ENCODE peak calls at places on chromosomes 13 and 19, in eight cellular contexts. V is activated gamma-delta T cell treated with Interleukin-2 at 50 U/mL for 16 hours, E is C1 segment of cervical spinal cord, H is substantia nigra, T is T-helper 9 cell, A is psoas muscle, D is T-helper 22 cell, L is gastrocnemius medialis. S is an unnamed sample.

GRCh38 chr13:31793246-31793645 is 53.9 kb downstream of the RXFP2 start:
- DNase-seq in A (no peak), H (no peak), D (no peak), V (no peak), L (no peak), E (no peak), T (no peak), S (no peak)

GRCh38 chr13:98239156-98240076 is 62.3 kb upstream of the RNF113B start:
- DNase-seq in E (no peak), V (no peak), D (no peak), H (no peak), L (no peak), A (no peak), T (no peak), S (no peak)

GRCh38 chr13:75792526-75793187 is 156.5 kb downstream of the LMO7 start:
- DNase-seq in E (no peak), A (no peak), T (no peak), H (no peak), L (no peak), V (no peak), D (no peak), S (no peak)

GRCh38 chr13:98350746-98351330 is 173.8 kb upstream of the RNF113B start:
- DNase-seq in A (no peak), T (no peak), D (no peak), L (no peak), E (no peak), H (no peak), V (no peak), S (no peak)

GRCh38 chr19:15673176-15673654 is 328 bp downstream of the CYP4F12 start:
- DNase-seq in A (no peak), E (no peak), D (no peak), T (no peak), L (no peak), V (no peak), H (no peak), S (no peak)

GRCh38 chr13:64446372-64446771 is 2783.8 kb downstream of the PCDH9 start:
- DNase-seq in A (no peak), H (no peak), L (no peak), D (no peak), T (no peak), V (no peak), E (no peak), S (no peak)

GRCh38 chr19:49530708-49531107 is 2.9 kb downstream of the RCN3 start:
- DNase-seq in D (no peak), T (no peak), V (no peak), L (no peak), A (no peak), H (no peak), E (no peak), S (no peak)

GRCh38 chr13:30382836-30383525 is 39.3 kb upstream of the UBE2L5 start:
- DNase-seq in V (no peak), A (no peak), L (no peak), H (no peak), D (no peak), T (no peak), E (no peak), S (no peak)

GRCh38 chr19:15584095-15584494 is 30.9 kb upstream of the CYP4F8 start:
- DNase-seq in T (no peak), H (no peak), V (no peak), L (no peak), E (no peak), D (no peak), A (no peak), S (no peak)

GRCh38 chr13:39527961-39528720 is 74.9 kb downstream of the LHFPL6 start:
- DNase-seq in H (peak; percentile 13), V (no peak), D (no peak), E (no peak), A (no peak), T (no peak), L (peak; percentile 13), S (no peak)

GRCh38 chr19:15285896-15286591 is 46.3 kb downstream of the BRD4 start:
- DNase-seq in V (no peak), T (no peak), L (no peak), A (no peak), E (no peak), D (no peak), H (no peak), S (no peak)

GRCh38 chr13:101916758-101917474 is 464.4 kb downstream of the ITGBL1 start:
- DNase-seq in T (no peak), D (no peak), E (no peak), H (no peak), V (no peak), L (no peak), A (no peak), S (no peak)

GRCh38 chr19:35104361-35104760 is 11.3 kb upstream of the FXYD3 start:
- DNase-seq in A (no peak), H (no peak), L (no peak), V (no peak), T (no peak), E (no peak), D (no peak), S (no peak)

GRCh38 chr13:40666905-40667621 is 622 bp upstream of the FOXO1 start:
- DNase-seq in T (no peak), L (peak; percentile 43), E (no peak), V (peak; percentile 24), A (peak; percentile 75), D (no peak), H (peak; percentile 72), S (no peak)

S was measured in ascending aorta.